ENCODE peak calls at places on chromosomes 11 and 22, in ten cellular contexts. One of them, this sample, is unnamed.

GRCh38 chr11:103792981-103793468 is 243.4 kb upstream of the DDI1 start:
- DNase-seq in cardiac fibroblast: peak
- DNase-seq in IMR-90: peak
- DNase-seq in tibial artery: peak
- DNase-seq in right lobe of liver: no peak
- DNase-seq in mucosa of descending colon: no peak
- DNase-seq in GM12865: no peak
- DNase-seq in adrenal gland: peak
- DNase-seq in kidney: no peak
- DNase-seq in choroid plexus epithelial cell: peak
- DNase-seq in this sample: no peak

GRCh38 chr11:9613830-9614762 is 40.6 kb downstream of the WEE1 start:
- DNase-seq in kidney: peak
- DNase-seq in right lobe of liver: peak
- DNase-seq in IMR-90: peak
- DNase-seq in choroid plexus epithelial cell: peak
- DNase-seq in tibial artery: peak
- DNase-seq in mucosa of descending colon: peak
- DNase-seq in adrenal gland: peak
- DNase-seq in GM12865: peak
- DNase-seq in cardiac fibroblast: peak
- DNase-seq in this sample: peak

GRCh38 chr11:108551653-108552462 is 41.7 kb downstream of the EXPH5 start:
- DNase-seq in mucosa of descending colon: peak
- DNase-seq in adrenal gland: no peak
- DNase-seq in GM12865: no peak
- DNase-seq in choroid plexus epithelial cell: peak
- DNase-seq in IMR-90: peak
- DNase-seq in cardiac fibroblast: no peak
- DNase-seq in tibial artery: no peak
- DNase-seq in kidney: no peak
- DNase-seq in right lobe of liver: no peak
- DNase-seq in this sample: no peak

GRCh38 chr11:57598831-57599155 is 1.3 kb downstream of the SERPING1 start:
- DNase-seq in kidney: no peak
- DNase-seq in tibial artery: no peak
- DNase-seq in choroid plexus epithelial cell: peak
- DNase-seq in IMR-90: peak
- DNase-seq in right lobe of liver: no peak
- DNase-seq in mucosa of descending colon: no peak
- DNase-seq in cardiac fibroblast: peak
- DNase-seq in adrenal gland: no peak
- DNase-seq in GM12865: no peak
- DNase-seq in this sample: no peak

GRCh38 chr22:41915035-41915782 is at the start of gene SHISA8:
- DNase-seq in cardiac fibroblast: no peak
- DNase-seq in tibial artery: no peak
- DNase-seq in IMR-90: peak
- DNase-seq in choroid plexus epithelial cell: peak
- DNase-seq in adrenal gland: peak
- DNase-seq in GM12865: peak
- DNase-seq in mucosa of descending colon: peak
- DNase-seq in kidney: no peak
- DNase-seq in right lobe of liver: no peak
- DNase-seq in this sample: no peak

GRCh38 chr22:23772315-23773246 is at the start of gene MMP11:
- DNase-seq in choroid plexus epithelial cell: no peak
- DNase-seq in IMR-90: no peak
- DNase-seq in right lobe of liver: peak
- DNase-seq in adrenal gland: peak
- DNase-seq in GM12865: peak
- DNase-seq in tibial artery: peak
- DNase-seq in cardiac fibroblast: no peak
- DNase-seq in kidney: peak
- DNase-seq in mucosa of descending colon: peak
- DNase-seq in this sample: no peak

GRCh38 chr11:119683783-119684182 is 45.2 kb downstream of the NECTIN1 start:
- DNase-seq in tibial artery: no peak
- DNase-seq in GM12865: no peak
- DNase-seq in mucosa of descending colon: no peak
- DNase-seq in kidney: no peak
- DNase-seq in right lobe of liver: no peak
- DNase-seq in choroid plexus epithelial cell: no peak
- DNase-seq in adrenal gland: no peak
- DNase-seq in IMR-90: no peak
- DNase-seq in cardiac fibroblast: no peak
- DNase-seq in this sample: no peak

GRCh38 chr11:122791836-122792235 is 46.5 kb upstream of the CRTAM start:
- DNase-seq in kidney: no peak
- DNase-seq in cardiac fibroblast: peak
- DNase-seq in GM12865: no peak
- DNase-seq in choroid plexus epithelial cell: peak
- DNase-seq in right lobe of liver: no peak
- DNase-seq in IMR-90: peak
- DNase-seq in adrenal gland: peak
- DNase-seq in mucosa of descending colon: no peak
- DNase-seq in tibial artery: peak
- DNase-seq in this sample: no peak

GRCh38 chr11:46322759-46323158 is 24.5 kb upstream of the DGKZ start:
- DNase-seq in cardiac fibroblast: peak
- DNase-seq in adrenal gland: no peak
- DNase-seq in kidney: no peak
- DNase-seq in IMR-90: peak
- DNase-seq in tibial artery: no peak
- DNase-seq in right lobe of liver: no peak
- DNase-seq in choroid plexus epithelial cell: peak
- DNase-seq in GM12865: no peak
- DNase-seq in mucosa of descending colon: peak
- DNase-seq in this sample: no peak

GRCh38 chr11:11416502-11416901 is 63.5 kb upstream of the CSNK2A3 start:
- DNase-seq in adrenal gland: peak
- DNase-seq in GM12865: no peak
- DNase-seq in mucosa of descending colon: peak
- DNase-seq in IMR-90: peak
- DNase-seq in right lobe of liver: no peak
- DNase-seq in kidney: no peak
- DNase-seq in choroid plexus epithelial cell: peak
- DNase-seq in cardiac fibroblast: peak
- DNase-seq in tibial artery: peak
- DNase-seq in this sample: no peak

GRCh38 chr11:100578966-100579365 is 108.1 kb upstream of the ARHGAP42 start:
- DNase-seq in right lobe of liver: no peak
- DNase-seq in adrenal gland: no peak
- DNase-seq in cardiac fibroblast: peak
- DNase-seq in kidney: no peak
- DNase-seq in choroid plexus epithelial cell: peak
- DNase-seq in mucosa of descending colon: no peak
- DNase-seq in IMR-90: peak
- DNase-seq in GM12865: no peak
- DNase-seq in tibial artery: no peak
- DNase-seq in this sample: no peak

GRCh38 chr11:74684661-74685060 is 46.6 kb downstream of the CHRDL2 start:
- DNase-seq in mucosa of descending colon: no peak
- DNase-seq in IMR-90: no peak
- DNase-seq in cardiac fibroblast: no peak
- DNase-seq in adrenal gland: no peak
- DNase-seq in right lobe of liver: no peak
- DNase-seq in GM12865: no peak
- DNase-seq in choroid plexus epithelial cell: no peak
- DNase-seq in tibial artery: no peak
- DNase-seq in kidney: peak
- DNase-seq in this sample: no peak

GRCh38 chr11:76639621-76640020 is 30.9 kb downstream of the LRRC32 start:
- DNase-seq in choroid plexus epithelial cell: no peak
- DNase-seq in right lobe of liver: peak
- DNase-seq in IMR-90: no peak
- DNase-seq in adrenal gland: no peak
- DNase-seq in kidney: no peak
- DNase-seq in cardiac fibroblast: no peak
- DNase-seq in GM12865: no peak
- DNase-seq in tibial artery: no peak
- DNase-seq in mucosa of descending colon: no peak
- DNase-seq in this sample: no peak

GRCh38 chr11:76644591-76644990 is 26.0 kb downstream of the LRRC32 start:
- DNase-seq in choroid plexus epithelial cell: no peak
- DNase-seq in adrenal gland: no peak
- DNase-seq in cardiac fibroblast: no peak
- DNase-seq in mucosa of descending colon: no peak
- DNase-seq in tibial artery: no peak
- DNase-seq in kidney: no peak
- DNase-seq in right lobe of liver: no peak
- DNase-seq in IMR-90: no peak
- DNase-seq in GM12865: no peak
- DNase-seq in this sample: no peak

GRCh38 chr11:76642341-76642740 is 28.2 kb downstream of the LRRC32 start:
- DNase-seq in mucosa of descending colon: no peak
- DNase-seq in IMR-90: no peak
- DNase-seq in tibial artery: no peak
- DNase-seq in GM12865: no peak
- DNase-seq in kidney: no peak
- DNase-seq in right lobe of liver: no peak
- DNase-seq in choroid plexus epithelial cell: no peak
- DNase-seq in adrenal gland: no peak
- DNase-seq in cardiac fibroblast: no peak
- DNase-seq in this sample: no peak

GRCh38 chr11:76640540-76640939 is 30.0 kb downstream of the LRRC32 start:
- DNase-seq in GM12865: no peak
- DNase-seq in cardiac fibroblast: no peak
- DNase-seq in IMR-90: no peak
- DNase-seq in mucosa of descending colon: no peak
- DNase-seq in kidney: no peak
- DNase-seq in choroid plexus epithelial cell: no peak
- DNase-seq in tibial artery: no peak
- DNase-seq in adrenal gland: no peak
- DNase-seq in right lobe of liver: no peak
- DNase-seq in this sample: no peak

DNA sequence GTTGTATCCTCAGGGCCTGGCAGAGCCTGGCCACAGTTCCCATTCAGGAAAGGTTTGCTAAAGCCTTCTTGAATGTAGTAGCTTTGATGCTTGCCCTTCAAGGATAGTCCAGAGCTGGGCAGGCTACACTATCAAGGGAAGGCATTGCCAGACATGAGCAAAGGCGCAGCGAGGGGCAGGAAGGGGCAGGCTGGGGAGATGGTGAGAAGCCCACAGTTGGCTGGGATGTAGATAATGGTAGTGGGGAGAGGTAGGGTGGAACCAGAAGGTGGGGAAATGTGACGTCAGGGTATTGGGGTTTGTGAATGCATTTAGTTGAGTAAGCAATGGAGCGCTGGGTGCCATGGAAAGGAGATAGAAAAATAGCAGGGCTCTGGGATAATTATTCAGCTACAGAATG is 28.6 kb downstream of the LRRC32 start:
- DNase-seq in cardiac fibroblast: no peak
- DNase-seq in IMR-90: no peak
- DNase-seq in tibial artery: no peak
- DNase-seq in right lobe of liver: peak
- DNase-seq in GM12865: no peak
- DNase-seq in adrenal gland: no peak
- DNase-seq in kidney: no peak
- DNase-seq in choroid plexus epithelial cell: no peak
- DNase-seq in mucosa of descending colon: no peak
- DNase-seq in this sample: no peak
- H3K4me3 ChIP-seq in cardiac fibroblast: no peak
- H3K4me3 ChIP-seq in IMR-90: no peak
- H3K4me3 ChIP-seq in tibial artery: no peak
- H3K4me3 ChIP-seq in right lobe of liver: no peak
- H3K4me3 ChIP-seq in GM12865: no peak
- H3K4me3 ChIP-seq in adrenal gland: no peak
- H3K4me3 ChIP-seq in kidney: no peak
- H3K4me3 ChIP-seq in choroid plexus epithelial cell: no peak
- H3K4me3 ChIP-seq in mucosa of descending colon: no peak
- H3K4me3 ChIP-seq in this sample: no peak

GRCh38 chr22:19658057-19658966 is 56.0 kb upstream of the SEPTIN5 start:
- DNase-seq in adrenal gland: no peak
- DNase-seq in mucosa of descending colon: no peak
- DNase-seq in right lobe of liver: no peak
- DNase-seq in tibial artery: no peak
- DNase-seq in cardiac fibroblast: no peak
- DNase-seq in kidney: no peak
- DNase-seq in choroid plexus epithelial cell: no peak
- DNase-seq in GM12865: no peak
- DNase-seq in IMR-90: no peak
- DNase-seq in this sample: no peak
- TF ChIP-seq CTCF in adrenal gland: no peak
- TF ChIP-seq CTCF in mucosa of descending colon: no peak
- TF ChIP-seq CTCF in right lobe of liver: no peak
- TF ChIP-seq CTCF in tibial artery: no peak
- TF ChIP-seq CTCF in cardiac fibroblast: no peak
- TF ChIP-seq CTCF in kidney: no peak
- TF ChIP-seq CTCF in choroid plexus epithelial cell: no peak
- TF ChIP-seq CTCF in GM12865: no peak
- TF ChIP-seq CTCF in IMR-90: no peak
- TF ChIP-seq CTCF in this sample: no peak

DNA sequence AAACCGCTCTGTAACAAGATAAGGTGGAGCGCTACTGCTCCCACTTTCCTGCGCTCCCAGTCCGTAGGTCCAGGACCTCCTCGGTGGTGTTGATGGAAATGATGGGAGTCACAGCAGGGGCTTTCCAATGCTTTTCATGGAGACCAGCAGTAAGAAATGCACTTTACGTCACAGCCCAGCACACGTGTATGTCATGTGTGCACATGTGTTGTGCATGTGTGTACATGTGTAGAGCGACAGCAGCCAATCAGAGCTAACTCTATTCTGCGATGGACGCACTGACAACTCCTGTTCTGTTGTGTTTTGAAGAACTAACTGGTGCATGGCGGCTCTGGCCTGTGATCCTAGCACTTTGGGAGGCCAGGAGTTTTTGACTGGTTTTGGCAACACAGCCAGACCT is 1.2 kb downstream of the CHID1 start:
- DNase-seq in GM12865: no peak
- DNase-seq in right lobe of liver: no peak
- DNase-seq in IMR-90: no peak
- DNase-seq in tibial artery: no peak
- DNase-seq in mucosa of descending colon: no peak
- DNase-seq in choroid plexus epithelial cell: no peak
- DNase-seq in cardiac fibroblast: no peak
- DNase-seq in adrenal gland: no peak
- DNase-seq in kidney: no peak
- DNase-seq in this sample: no peak
- H3K4me3 ChIP-seq in GM12865: peak
- H3K4me3 ChIP-seq in right lobe of liver: no peak
- H3K4me3 ChIP-seq in IMR-90: no peak
- H3K4me3 ChIP-seq in tibial artery: no peak
- H3K4me3 ChIP-seq in mucosa of descending colon: no peak
- H3K4me3 ChIP-seq in choroid plexus epithelial cell: no peak
- H3K4me3 ChIP-seq in cardiac fibroblast: no peak
- H3K4me3 ChIP-seq in adrenal gland: no peak
- H3K4me3 ChIP-seq in kidney: no peak
- H3K4me3 ChIP-seq in this sample: no peak

DNA sequence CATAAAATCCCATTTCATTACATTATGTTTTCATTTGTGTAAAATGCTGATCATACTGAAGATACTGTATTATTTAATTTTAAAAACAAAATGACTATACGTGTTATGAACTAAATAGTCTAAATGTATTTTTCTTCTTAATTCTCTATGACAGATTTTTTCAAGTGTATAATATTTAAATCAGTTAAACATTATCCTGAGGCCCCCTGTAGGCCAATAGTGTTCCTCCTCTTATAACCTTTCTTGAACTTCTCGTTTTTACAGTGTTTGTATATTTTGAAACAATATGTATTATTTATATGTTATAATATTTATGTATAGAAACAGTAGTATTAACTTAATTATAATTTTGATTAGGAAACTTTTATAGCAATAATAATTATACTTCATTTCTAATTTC is 151.1 kb upstream of the CHORDC1 start:
- DNase-seq in IMR-90: no peak
- DNase-seq in choroid plexus epithelial cell: no peak
- DNase-seq in GM12865: no peak
- DNase-seq in mucosa of descending colon: no peak
- DNase-seq in right lobe of liver: no peak
- DNase-seq in kidney: no peak
- DNase-seq in tibial artery: no peak
- DNase-seq in adrenal gland: no peak
- DNase-seq in cardiac fibroblast: no peak
- DNase-seq in this sample: no peak
- TF ChIP-seq CTCF in IMR-90: no peak
- TF ChIP-seq CTCF in choroid plexus epithelial cell: no peak
- TF ChIP-seq CTCF in GM12865: no peak
- TF ChIP-seq CTCF in mucosa of descending colon: no peak
- TF ChIP-seq CTCF in right lobe of liver: peak
- TF ChIP-seq CTCF in kidney: no peak
- TF ChIP-seq CTCF in tibial artery: no peak
- TF ChIP-seq CTCF in adrenal gland: no peak
- TF ChIP-seq CTCF in cardiac fibroblast: no peak
- TF ChIP-seq CTCF in this sample: no peak